ENCODE peak calls at places on chromosomes 13 and 19, in six cellular contexts. L, Z, O, I, K and E are unnamed samples.

GRCh38 chr13:29362849-29363604 is 232.5 kb downstream of the SLC7A1 start:
- DNase-seq in L (peak), Z (peak), O (peak), I (peak), K (peak), E (peak)

GRCh38 chr19:47130120-47130588 is 481 bp upstream of the SAE1 start:
- DNase-seq in L (no peak), Z (no peak), O (no peak), I (no peak), K (no peak), E (no peak)

GRCh38 chr19:47445937-47446402 is 25.7 kb downstream of the SLC8A2 start:
- DNase-seq in L (peak), Z (no peak), O (no peak), I (no peak), K (peak), E (no peak)

GRCh38 chr19:29887498-29887897 is 54.5 kb upstream of the URI1 start:
- DNase-seq in L (no peak), Z (no peak), O (no peak), I (no peak), K (peak), E (no peak)

GRCh38 chr13:51557875-51558604 is 26.2 kb upstream of the WDFY2 start:
- DNase-seq in L (no peak), Z (no peak), O (no peak), I (no peak), K (peak), E (no peak)

GRCh38 chr13:26022538-26023292 is 29.1 kb downstream of the SHISA2 start:
- DNase-seq in L (no peak), Z (no peak), O (no peak), I (no peak), K (peak), E (no peak)

GRCh38 chr13:102183509-102184182 is 218.2 kb downstream of the FGF14 start:
- DNase-seq in L (no peak), Z (no peak), O (no peak), I (no peak), K (no peak), E (no peak)

GRCh38 chr13:110714798-110715394 is 1.4 kb downstream of the ING1 start:
- DNase-seq in L (no peak), Z (no peak), O (peak), I (no peak), K (peak), E (no peak)

GRCh38 chr19:7618366-7618765 is 11.0 kb downstream of the XAB2 start:
- DNase-seq in L (no peak), Z (no peak), O (no peak), I (no peak), K (no peak), E (no peak)

GRCh38 chr19:2602391-2603181 is 99.9 kb downstream of the GNG7 start:
- DNase-seq in L (no peak), Z (no peak), O (no peak), I (no peak), K (peak), E (no peak)

GRCh38 chr13:81425286-81425685 is 1084.4 kb upstream of the SPRY2 start:
- DNase-seq in L (no peak), Z (no peak), O (no peak), I (no peak), K (no peak), E (no peak)

GRCh38 chr13:46797468-46798237 is 692 bp upstream of the ESD start:
- DNase-seq in L (peak), Z (no peak), O (no peak), I (no peak), K (no peak), E (no peak)

GRCh38 chr19:57244513-57244912 is 4.1 kb downstream of the ZNF805 start:
- DNase-seq in L (no peak), Z (no peak), O (no peak), I (no peak), K (no peak), E (no peak)

GRCh38 chr19:55251296-55252081 is 7.3 kb downstream of the PPP6R1 start:
- DNase-seq in L (peak), Z (no peak), O (no peak), I (peak), K (peak), E (peak)

GRCh38 chr19:7914598-7915045 is at the start of gene TGFBR3L:
- DNase-seq in L (peak), Z (no peak), O (no peak), I (no peak), K (no peak), E (no peak)

GRCh38 chr13:21670883-21671792 is at the start of gene FGF9:
- DNase-seq in L (peak), Z (peak), O (peak), I (peak), K (peak), E (peak)

GRCh38 chr19:10551698-10552301 is 8.1 kb downstream of the ATG4D start:
- DNase-seq in L (no peak), Z (no peak), O (no peak), I (peak), K (peak), E (no peak)

GRCh38 chr13:80251403-80251802 is 89.5 kb downstream of the SPRY2 start:
- DNase-seq in L (no peak), Z (no peak), O (no peak), I (no peak), K (peak), E (no peak)

GRCh38 chr19:3366104-3366760 is at the start of gene NFIC:
- DNase-seq in L (no peak), Z (no peak), O (no peak), I (peak), K (peak), E (peak)

GRCh38 chr13:33281951-33282595 is 3.5 kb downstream of the STARD13 start:
- DNase-seq in L (no peak), Z (no peak), O (no peak), I (no peak), K (peak), E (no peak)

GRCh38 chr13:46184277-46184699 is 2.3 kb upstream of the LCP1 start:
- DNase-seq in L (peak), Z (peak), O (no peak), I (peak), K (peak), E (peak)

GRCh38 chr13:113915012-113915763 is 51.3 kb upstream of the GAS6 start:
- DNase-seq in L (no peak), Z (no peak), O (no peak), I (no peak), K (no peak), E (no peak)

GRCh38 chr19:55304980-55305379 is 20.2 kb downstream of the TMEM150B start:
- DNase-seq in L (no peak), Z (no peak), O (no peak), I (no peak), K (no peak), E (no peak)

GRCh38 chr19:2461751-2462634 is 5.2 kb upstream of the LMNB2 start:
- DNase-seq in L (peak), Z (no peak), O (no peak), I (peak), K (peak), E (peak)

GRCh38 chr19:3096267-3096901 is 2.2 kb downstream of the GNA11 start:
- DNase-seq in L (peak), Z (no peak), O (no peak), I (no peak), K (no peak), E (no peak)

GRCh38 chr19:13803038-13803437 is 7.8 kb downstream of the ZSWIM4 start:
- DNase-seq in L (no peak), Z (no peak), O (no peak), I (no peak), K (no peak), E (no peak)

GRCh38 chr19:2042485-2043268 is 8.4 kb downstream of the MKNK2 start:
- DNase-seq in L (no peak), Z (no peak), O (no peak), I (no peak), K (no peak), E (no peak)

GRCh38 chr13:65461590-65461989 is 1768.5 kb downstream of the PCDH9 start:
- DNase-seq in L (no peak), Z (no peak), O (no peak), I (no peak), K (peak), E (no peak)

GRCh38 chr13:73300718-73301425 is 242.1 kb downstream of the KLF5 start:
- DNase-seq in L (no peak), Z (no peak), O (no peak), I (no peak), K (no peak), E (no peak)

GRCh38 chr19:32748497-32748896 is 28.9 kb downstream of the TDRD12 start:
- DNase-seq in L (peak), Z (peak), O (no peak), I (peak), K (no peak), E (peak)

GRCh38 chr19:6801397-6802086 is 29.0 kb downstream of the VAV1 start:
- DNase-seq in L (peak), Z (peak), O (no peak), I (peak), K (peak), E (peak)

GRCh38 chr19:40312533-40312932 is 27.4 kb upstream of the AKT2 start:
- DNase-seq in L (no peak), Z (no peak), O (no peak), I (no peak), K (no peak), E (no peak)

GRCh38 chr13:45327253-45327954 is 13.6 kb downstream of the TPT1 start:
- DNase-seq in L (no peak), Z (no peak), O (no peak), I (no peak), K (no peak), E (no peak)

GRCh38 chr19:19661675-19662251 is 1.7 kb downstream of the ATP13A1 start:
- DNase-seq in L (peak), Z (no peak), O (no peak), I (peak), K (no peak), E (peak)

GRCh38 chr19:589693-590395 is at the start of gene HCN2:
- DNase-seq in L (no peak), Z (no peak), O (no peak), I (no peak), K (no peak), E (no peak)

GRCh38 chr19:588758-589692 is 656 bp upstream of the HCN2 start:
- DNase-seq in L (peak), Z (no peak), O (no peak), I (no peak), K (no peak), E (no peak)

GRCh38 chr19:590750-591098 is 1.0 kb downstream of the HCN2 start:
- DNase-seq in L (no peak), Z (no peak), O (no peak), I (no peak), K (no peak), E (no peak)

GRCh38 chr19:590396-590745 is 690 bp downstream of the HCN2 start:
- DNase-seq in L (peak), Z (no peak), O (no peak), I (no peak), K (peak), E (no peak)

GRCh38 chr19:588093-588742 is 1.5 kb upstream of the HCN2 start:
- DNase-seq in L (peak), Z (no peak), O (peak), I (peak), K (peak), E (peak)
- TF ChIP-seq CTCF in L (peak), Z (peak), O (peak), I (peak), K (peak), E (peak)

GRCh38 chr19:53868091-53868891 is 608 bp downstream of the MYADM start:
- DNase-seq in L (peak), Z (peak), O (no peak), I (peak), K (peak), E (no peak)

GRCh38 chr19:53870485-53870844 is 2.8 kb downstream of the MYADM start:
- DNase-seq in L (peak), Z (no peak), O (no peak), I (peak), K (no peak), E (no peak)

GRCh38 chr19:53867225-53868090 is at the start of gene MYADM:
- DNase-seq in L (peak), Z (peak), O (peak), I (peak), K (peak), E (peak)

GRCh38 chr19:53871448-53871847 is 3.8 kb downstream of the MYADM start:
- DNase-seq in L (peak), Z (no peak), O (no peak), I (peak), K (no peak), E (no peak)

GRCh38 chr19:53868892-53869804 is 1.5 kb downstream of the MYADM start:
- DNase-seq in L (peak), Z (peak), O (peak), I (peak), K (peak), E (peak)
- TF ChIP-seq CTCF in L (no peak), Z (no peak), O (peak), I (no peak), K (no peak), E (no peak)

GRCh38 chr13:78319101-78319627 is 284.2 kb downstream of the POU4F1 start:
- DNase-seq in L (no peak), Z (no peak), O (no peak), I (no peak), K (no peak), E (no peak)

GRCh38 chr13:78317030-78317429 is 286.3 kb downstream of the POU4F1 start:
- DNase-seq in L (no peak), Z (no peak), O (no peak), I (no peak), K (peak), E (no peak)
- TF ChIP-seq CTCF in L (no peak), Z (no peak), O (peak), I (no peak), K (peak), E (peak)

GRCh38 chr13:107209811-107210210 is 641.9 kb upstream of the ARGLU1 start:
- DNase-seq in L (no peak), Z (no peak), O (no peak), I (no peak), K (peak), E (no peak)

GRCh38 chr13:107202371-107203023 is 634.6 kb upstream of the ARGLU1 start:
- DNase-seq in L (no peak), Z (no peak), O (no peak), I (no peak), K (peak), E (no peak)

GRCh38 chr13:107203146-107203847 is 635.4 kb upstream of the ARGLU1 start:
- DNase-seq in L (no peak), Z (peak), O (no peak), I (peak), K (peak), E (peak)

GRCh38 chr13:107208889-107209288 is 641.0 kb upstream of the ARGLU1 start:
- DNase-seq in L (no peak), Z (no peak), O (no peak), I (no peak), K (peak), E (no peak)

GRCh38 chr13:107205318-107206112 is 637.6 kb upstream of the ARGLU1 start:
- DNase-seq in L (peak), Z (peak), O (peak), I (peak), K (peak), E (peak)
- TF ChIP-seq CTCF in L (peak), Z (peak), O (peak), I (peak), K (peak), E (peak)